ENCODE peak calls at places on chromosomes 1 and 21, in five cellular contexts. R is mesenchymal stem cell, S is neuronal stem cell, U is H1, J is trophoblast cell. X is an unnamed sample.

GRCh38 chr1:57238408-57238807 is 185.5 kb downstream of the DAB1 start:
- DNase-seq in J (no peak), S (no peak), R (no peak), U (no peak), X (no peak)

GRCh38 chr21:42308161-42308913 is 6.9 kb downstream of the TFF3 start:
- DNase-seq in S (no peak), R (no peak), U (no peak), J (no peak), X (no peak)

GRCh38 chr1:218304281-218305039 is 19.4 kb downstream of the RRP15 start:
- DNase-seq in U (no peak), J (no peak), S (no peak), R (peak; percentile 50), X (no peak)

GRCh38 chr1:53634571-53634979 is 104.4 kb downstream of the GLIS1 start:
- DNase-seq in S (no peak), U (peak; percentile 50), J (no peak), R (no peak), X (peak; percentile 45)

GRCh38 chr1:56973898-56974752 is 8.3 kb upstream of the C8B start:
- DNase-seq in J (no peak), U (no peak), R (no peak), S (no peak), X (no peak)

GRCh38 chr1:196651637-196652215 is at the start of gene CFH:
- DNase-seq in J (no peak), R (peak; percentile 88), S (no peak), U (no peak), X (no peak)

GRCh38 chr1:3651011-3651938 is 1.0 kb upstream of the TP73 start:
- DNase-seq in U (peak; percentile 82), J (no peak), R (peak; percentile 30), S (no peak), X (peak; percentile 67)

GRCh38 chr1:48200166-48200900 is 22.2 kb upstream of the SLC5A9 start:
- DNase-seq in J (no peak), S (no peak), R (no peak), U (no peak), X (no peak)

GRCh38 chr1:246785536-246786111 is 61.4 kb downstream of the SCCPDH start:
- DNase-seq in J (no peak), S (no peak), R (no peak), U (no peak), X (peak; percentile 36)

GRCh38 chr1:246455487-246455886 is 51.6 kb downstream of the SMYD3 start:
- DNase-seq in U (no peak), J (no peak), R (no peak), S (no peak), X (no peak)

GRCh38 chr1:182169203-182169602 is 107.7 kb upstream of the ZNF648 start:
- DNase-seq in R (no peak), J (no peak), U (no peak), S (no peak), X (no peak)

GRCh38 chr1:176612791-176613190 is 149.8 kb downstream of the PAPPA2 start:
- DNase-seq in U (no peak), R (no peak), J (no peak), S (no peak), X (no peak)

GRCh38 chr1:21865943-21866628 is 54.0 kb downstream of the LDLRAD2 start:
- DNase-seq in U (peak; percentile 63), S (no peak), J (peak; percentile 13), R (peak; percentile 12), X (peak; percentile 74)

GRCh38 chr1:111948209-111949131 is 41.0 kb downstream of the KCND3 start:
- DNase-seq in U (no peak), S (no peak), R (no peak), J (no peak), X (no peak)

GRCh38 chr21:44582980-44583799 is 2.8 kb upstream of the KRTAP10-5 start:
- DNase-seq in J (no peak), R (no peak), S (peak; percentile 26), U (no peak), X (no peak)

DNA sequence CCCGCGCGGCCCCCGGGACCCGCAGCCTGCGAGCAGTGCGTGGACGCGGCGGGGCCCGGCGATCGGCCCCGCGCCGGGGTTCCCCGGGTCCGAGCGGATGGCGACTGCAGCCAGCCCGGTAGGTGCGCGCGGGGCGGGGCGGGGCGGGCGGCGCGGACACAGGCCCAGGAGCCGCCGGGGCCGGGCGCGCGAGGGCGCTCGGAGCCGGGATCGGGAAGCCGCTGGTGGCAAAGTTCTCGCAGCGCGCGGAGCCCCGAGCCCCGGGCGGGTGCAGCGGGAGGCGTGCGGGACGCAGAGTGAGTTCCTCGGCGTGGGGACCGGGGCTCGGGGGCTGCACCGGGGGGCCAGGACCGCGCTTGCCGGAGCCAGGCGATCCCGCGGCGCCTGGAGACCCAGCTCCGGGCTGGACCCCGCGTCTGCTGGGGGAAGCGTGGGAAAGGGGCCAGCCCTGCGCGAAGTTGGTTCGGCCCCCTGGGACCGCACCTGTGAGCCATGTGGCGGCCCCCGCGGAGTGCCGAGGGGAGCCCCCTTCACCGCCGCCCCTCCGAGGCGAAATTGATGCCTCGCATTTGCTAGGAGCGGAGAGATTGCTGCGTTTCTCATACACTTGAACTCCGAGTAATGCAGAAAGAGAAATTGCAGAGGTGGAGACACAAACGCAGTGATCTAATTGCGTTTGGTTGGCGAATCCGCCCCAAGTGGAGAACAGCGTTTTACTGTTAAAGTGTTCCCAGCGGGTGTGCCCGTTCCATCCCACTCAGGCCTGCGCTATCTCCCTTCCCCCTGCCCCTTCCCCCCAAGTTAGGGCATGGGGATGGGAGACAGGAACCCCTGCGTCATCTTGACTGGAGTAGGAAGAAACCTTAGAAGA is 228.9 kb upstream of the TMEM51 start:
- DNase-seq in J (peak; percentile 30), R (peak; percentile 82), S (no peak), U (no peak), X (no peak)
- H2BK12ac ChIP-seq in J (peak overlapping the region; percentile 79), R (peak overlapping the region; percentile 92), S (no peak overlapping the region), U (no peak overlapping the region), X (no peak overlapping the region)

GRCh38 chr1:27659497-27660299 is 12.3 kb downstream of the IFI6 start:
- DNase-seq in J (peak; percentile 84), S (peak; percentile 78), R (peak; percentile 88), U (peak; percentile 97), X (peak; percentile 94)

GRCh38 chr1:27660300-27660837 is 11.6 kb downstream of the IFI6 start:
- DNase-seq in S (no peak), U (no peak), R (no peak), J (no peak), X (no peak)

GRCh38 chr1:27656157-27656893 is 15.7 kb downstream of the IFI6 start:
- DNase-seq in J (no peak), U (peak; percentile 77), S (no peak), R (peak; percentile 67), X (peak; percentile 89)

GRCh38 chr1:27661412-27662075 is 10.4 kb downstream of the IFI6 start:
- DNase-seq in J (no peak), R (no peak), S (no peak), U (no peak), X (no peak)

DNA sequence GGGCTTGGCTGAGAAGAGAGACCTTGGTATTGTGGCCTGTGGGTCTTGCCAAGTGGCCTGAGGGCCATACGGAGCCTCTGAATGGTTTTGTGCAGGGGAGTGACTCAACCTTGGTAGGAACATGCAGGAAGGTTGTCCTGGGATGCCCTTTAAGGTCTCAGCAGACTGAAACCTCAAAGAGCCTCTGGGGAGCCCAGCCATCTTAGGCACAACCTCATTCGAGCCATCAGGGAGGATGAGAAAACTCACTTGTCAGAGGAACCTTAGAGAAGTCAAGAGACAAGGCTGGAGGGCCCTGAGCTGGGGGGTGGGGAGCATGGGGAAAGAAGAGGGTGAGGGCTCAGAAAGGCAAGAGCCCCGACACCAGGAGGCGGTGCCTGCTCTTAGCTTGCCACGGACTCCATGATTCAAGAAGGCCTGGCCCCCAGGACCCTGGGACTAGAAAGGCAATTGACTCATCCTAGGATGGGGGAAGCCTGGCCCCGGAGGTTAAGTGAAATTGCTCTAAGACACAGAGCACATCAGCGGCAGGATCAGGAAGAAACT is 13.0 kb downstream of the IFI6 start:
- DNase-seq in U (peak; percentile 64), R (peak; percentile 91), J (peak; percentile 91), S (no peak), X (peak; percentile 51)
- H3K4me2 ChIP-seq in U (peak overlapping the region; percentile 90), R (no peak overlapping the region), J (peak overlapping the region; percentile 69), S (peak overlapping the region; percentile 61), X (peak overlapping the region; percentile 76)

GRCh38 chr1:43466403-43466802 is 12.7 kb upstream of the HYI start:
- DNase-seq in J (no peak), U (no peak), R (no peak), S (no peak), X (no peak)

GRCh38 chr1:43464840-43465693 is 11.3 kb upstream of the HYI start:
- DNase-seq in U (no peak), S (no peak), J (no peak), R (no peak), X (no peak)

GRCh38 chr1:43468403-43468802 is 14.7 kb upstream of the HYI start:
- DNase-seq in S (no peak), J (no peak), R (peak; percentile 29), U (no peak), X (no peak)

GRCh38 chr1:43463461-43463860 is 9.7 kb upstream of the HYI start:
- DNase-seq in R (no peak), U (no peak), S (no peak), J (no peak), X (no peak)

GRCh38 chr1:43465694-43466152 is 12.0 kb upstream of the HYI start:
- DNase-seq in J (no peak), U (no peak), R (no peak), S (no peak), X (no peak)
- H3K9ac ChIP-seq in J (no peak overlapping the region), U (no peak overlapping the region), R (no peak overlapping the region), S (no peak overlapping the region), X (no peak overlapping the region)

DNA sequence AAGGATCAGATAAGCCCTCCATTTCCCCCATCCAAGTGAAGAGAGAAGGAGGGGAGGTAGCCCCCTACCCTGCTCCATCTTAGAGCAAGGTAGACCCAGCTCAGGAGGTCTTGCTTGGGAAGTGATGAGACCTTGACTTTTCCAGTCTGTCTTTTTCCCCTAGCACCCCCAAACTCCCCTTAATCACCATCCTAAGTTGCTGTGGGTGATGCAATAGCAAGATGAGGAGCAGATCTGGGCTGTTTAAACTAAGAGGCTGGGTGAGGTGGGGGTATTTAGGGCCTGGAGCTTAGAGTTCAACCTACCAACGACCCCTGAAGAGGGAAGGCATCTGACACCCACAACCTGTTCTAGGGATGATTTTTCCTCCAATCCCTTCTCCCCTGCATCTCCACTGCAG is 1.7 kb downstream of the ATP1A2 start:
- DNase-seq in R (no peak), J (no peak), U (no peak), S (no peak), X (no peak)
- H2BK12ac ChIP-seq in R (no peak overlapping the region), J (no peak overlapping the region), U (no peak overlapping the region), S (peak overlapping the region; percentile 42), X (no peak overlapping the region)

DNA sequence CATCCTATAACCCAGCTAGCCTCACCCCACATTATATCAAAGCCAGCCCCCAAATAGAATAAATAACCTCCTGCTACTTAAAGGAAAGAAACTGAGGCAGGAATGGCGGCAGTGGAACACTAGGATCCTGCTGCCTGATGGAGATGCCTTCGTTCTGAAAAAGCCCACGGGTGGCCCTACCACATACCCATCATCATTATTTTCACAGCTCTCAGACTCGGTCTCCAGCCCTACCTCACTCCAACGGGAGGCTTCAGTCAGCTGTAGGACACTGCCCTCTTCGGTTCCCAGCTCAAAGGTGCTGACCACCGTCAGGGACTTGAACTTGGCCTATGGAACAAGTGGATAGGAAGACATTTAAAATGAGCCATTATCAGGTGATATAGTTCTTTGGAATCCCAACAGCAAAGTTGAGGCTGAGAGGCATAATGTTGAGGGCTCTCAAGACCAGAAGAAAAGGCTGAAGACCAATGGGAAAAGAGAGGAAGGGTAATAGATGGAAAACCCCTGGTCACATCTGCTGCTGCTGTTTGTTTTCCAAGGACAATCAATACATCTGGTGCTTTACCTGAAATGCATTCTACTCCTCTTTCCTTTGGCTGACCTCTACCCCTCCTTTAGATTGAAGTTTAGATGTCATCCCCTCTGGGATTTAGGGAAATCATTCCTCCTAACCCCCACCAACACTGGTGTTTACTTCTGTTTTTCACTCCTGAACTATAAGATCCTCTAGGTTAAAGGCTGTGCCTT is 7.8 kb upstream of the ANKRD35 start:
- DNase-seq in J (no peak), R (no peak), S (no peak), U (no peak), X (no peak)
- H3K4me2 ChIP-seq in J (no peak overlapping the region), R (no peak overlapping the region), S (no peak overlapping the region), U (no peak overlapping the region), X (no peak overlapping the region)